ENCODE peak calls at places on chromosomes 16 and 17, in six cellular contexts. R is neural progenitor cell, T is WERI-Rb-1, C is activated B cell treated with CpG ODN at 0.5 μM for 24 hours, Y is fibroblast of pulmonary artery, P is adrenal gland. O is an unnamed sample.

GRCh38 chr16:17461951-17462729 is 8.6 kb downstream of the XYLT1 start:
- DNase-seq in R (peak), T (peak), C (no peak), Y (no peak), P (no peak), O (peak)

GRCh38 chr17:74759243-74759801 is 10.9 kb downstream of the NHERF1 start:
- DNase-seq in R (no peak), T (peak), C (no peak), Y (no peak), P (no peak), O (peak)

GRCh38 chr17:35791681-35792350 is 3.6 kb downstream of the MMP28 start:
- DNase-seq in R (no peak), T (no peak), C (no peak), Y (no peak), P (no peak), O (no peak)

GRCh38 chr17:81391964-81392908 is 3.0 kb upstream of the BAHCC1 start:
- DNase-seq in R (no peak), T (no peak), C (no peak), Y (peak), P (no peak), O (no peak)

GRCh38 chr17:33234930-33235685 is 58.0 kb downstream of the ASIC2 start:
- DNase-seq in R (no peak), T (no peak), C (no peak), Y (peak), P (peak), O (peak)

GRCh38 chr17:18951941-18952842 is at the start of gene SLC5A10:
- DNase-seq in R (peak), T (peak), C (no peak), Y (no peak), P (no peak), O (no peak)

GRCh38 chr17:8155341-8156173 is 3.4 kb upstream of the PER1 start:
- DNase-seq in R (peak), T (no peak), C (no peak), Y (no peak), P (peak), O (no peak)

GRCh38 chr16:9099131-9099625 is 7.7 kb downstream of the HAPSTR1 start:
- DNase-seq in R (no peak), T (no peak), C (no peak), Y (no peak), P (no peak), O (peak)

GRCh38 chr16:1961651-1962067 is 2.3 kb downstream of the NDUFB10 start:
- DNase-seq in R (no peak), T (no peak), C (no peak), Y (no peak), P (no peak), O (peak)

GRCh38 chr17:49875690-49876089 is 27.8 kb upstream of the TAC4 start:
- DNase-seq in R (peak), T (peak), C (no peak), Y (no peak), P (no peak), O (no peak)
- TF ChIP-seq CTCF in R (peak), T (peak), C (no peak), Y (no peak), P (no peak), O (no peak)

GRCh38 chr17:75975757-75976174 is 3.2 kb downstream of the ACOX1 start:
- DNase-seq in R (no peak), T (no peak), C (no peak), Y (no peak), P (no peak), O (no peak)
- TF ChIP-seq CTCF in R (no peak), T (no peak), C (no peak), Y (no peak), P (no peak), O (no peak)

DNA sequence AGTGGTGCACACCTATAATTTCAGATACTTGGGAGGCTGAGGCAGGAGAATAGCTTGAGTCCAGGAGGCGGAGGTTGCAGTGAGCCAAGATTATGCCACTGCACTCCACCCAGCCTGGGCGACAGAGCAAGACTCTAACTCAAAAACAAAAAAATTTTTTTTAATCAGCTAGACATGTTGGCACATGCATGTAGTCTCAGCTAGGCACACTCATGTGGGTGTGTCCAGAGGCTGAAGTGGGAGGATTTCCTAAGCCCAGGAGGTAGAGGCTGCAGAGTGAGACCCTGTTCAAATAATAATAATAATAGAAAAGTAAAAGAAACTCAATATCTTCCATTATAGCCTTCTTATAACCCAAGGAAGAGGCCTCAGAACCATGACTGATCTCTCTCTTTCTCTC is 11.5 kb upstream of the ARHGAP17 start:
- DNase-seq in R (no peak), T (no peak), C (no peak), Y (no peak), P (no peak), O (no peak)
- TF ChIP-seq CTCF in R (no peak), T (no peak), C (no peak), Y (no peak), P (no peak), O (no peak)

GRCh38 chr17:49616086-49616485 is 40.4 kb downstream of the NXPH3 start:
- DNase-seq in R (peak), T (no peak), C (no peak), Y (no peak), P (no peak), O (peak)
- TF ChIP-seq CTCF in R (peak), T (peak), C (no peak), Y (peak), P (peak), O (no peak)

GRCh38 chr16:87780385-87780989 is 14.7 kb upstream of the KLHDC4 start:
- DNase-seq in R (no peak), T (no peak), C (peak), Y (peak), P (no peak), O (peak)
- TF ChIP-seq CTCF in R (no peak), T (no peak), C (no peak), Y (no peak), P (no peak), O (no peak)